ENCODE peak calls at places on chromosomes 6 and 20, in eight cellular contexts. J, Q, D, T, K, B, C and S are unnamed samples.

GRCh38 chr6:148118303-148118702 is 224.3 kb upstream of the SASH1 start:
- DNase-seq in J (no peak), Q (no peak), D (no peak), T (no peak), K (no peak), B (no peak), C (no peak), S (no peak)

GRCh38 chr6:81572020-81572419 is 180.5 kb downstream of the TENT5A start:
- DNase-seq in J (no peak), Q (no peak), D (no peak), T (no peak), K (no peak), B (no peak), C (no peak), S (no peak)

GRCh38 chr6:68723128-68723527 is 88.0 kb downstream of the ADGRB3 start:
- DNase-seq in J (no peak), Q (no peak), D (no peak), T (no peak), K (no peak), B (no peak), C (no peak), S (no peak)

GRCh38 chr20:17972121-17972520 is 3.3 kb downstream of the MGME1 start:
- DNase-seq in J (no peak), Q (no peak), D (no peak), T (peak), K (no peak), B (no peak), C (no peak), S (no peak)

GRCh38 chr6:42406296-42407280 is 45.1 kb downstream of the TRERF1 start:
- DNase-seq in J (no peak), Q (no peak), D (no peak), T (peak), K (no peak), B (no peak), C (peak), S (no peak)

GRCh38 chr20:43804781-43805180 is 78.0 kb upstream of the GTSF1L start:
- DNase-seq in J (no peak), Q (no peak), D (no peak), T (no peak), K (no peak), B (no peak), C (no peak), S (no peak)

GRCh38 chr20:49893242-49894072 is 21.9 kb downstream of the SPATA2 start:
- DNase-seq in J (no peak), Q (no peak), D (no peak), T (no peak), K (no peak), B (no peak), C (no peak), S (no peak)

GRCh38 chr20:61837200-61837599 is 228.5 kb downstream of the TAF4 start:
- DNase-seq in J (no peak), Q (no peak), D (no peak), T (no peak), K (no peak), B (no peak), C (no peak), S (no peak)

GRCh38 chr20:59032713-59033059 is 551 bp upstream of the ATP5F1E start:
- DNase-seq in J (no peak), Q (no peak), D (peak), T (no peak), K (no peak), B (no peak), C (peak), S (no peak)

GRCh38 chr6:157518399-157519250 is 137.6 kb downstream of the ZDHHC14 start:
- DNase-seq in J (no peak), Q (no peak), D (no peak), T (peak), K (peak), B (no peak), C (peak), S (no peak)

DNA sequence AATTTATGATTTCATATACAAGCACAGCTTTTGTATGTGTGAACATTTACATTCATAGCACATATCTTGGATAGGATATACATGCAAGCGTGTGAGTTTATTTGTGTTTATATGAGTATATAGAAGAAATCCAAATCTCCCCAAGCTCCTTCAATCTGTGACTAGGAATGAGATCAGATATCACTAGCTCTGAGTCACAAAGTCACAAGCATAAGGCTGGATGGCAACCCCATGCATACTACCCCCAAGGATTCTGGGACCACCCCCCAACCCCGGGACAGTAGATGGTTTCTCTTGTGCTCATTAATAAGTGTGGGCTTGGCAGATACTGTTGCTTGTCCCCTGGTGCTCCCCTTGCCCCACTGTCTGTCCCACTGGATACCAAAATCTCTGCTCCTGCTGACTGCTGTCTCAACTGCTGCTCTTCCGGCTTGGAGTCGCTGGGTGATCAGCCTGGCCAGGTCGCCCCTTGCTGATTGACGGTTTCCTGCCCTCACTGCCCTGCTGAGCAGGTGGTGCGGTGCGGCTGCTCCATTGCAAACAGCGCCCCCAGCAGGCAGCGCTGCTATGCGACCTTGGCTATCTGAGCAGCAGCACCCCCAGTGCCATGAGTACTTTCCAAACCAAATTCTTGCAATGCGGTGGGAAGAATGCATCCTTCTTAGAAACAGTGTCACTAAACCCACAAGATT is 279.4 kb downstream of the CD83 start:
- DNase-seq in J (peak), Q (no peak), D (peak), T (peak), K (peak), B (no peak), C (peak), S (no peak)
- TF ChIP-seq CTCF in J (no peak), Q (no peak), D (no peak), T (peak), K (peak), B (peak), C (peak), S (no peak)

GRCh38 chr20:48822178-48822577 is 5.6 kb downstream of the PREX1 start:
- DNase-seq in J (no peak), Q (no peak), D (no peak), T (no peak), K (no peak), B (no peak), C (no peak), S (no peak)
- TF ChIP-seq CTCF in J (no peak), Q (no peak), D (no peak), T (no peak), K (no peak), B (no peak), C (no peak), S (no peak)

DNA sequence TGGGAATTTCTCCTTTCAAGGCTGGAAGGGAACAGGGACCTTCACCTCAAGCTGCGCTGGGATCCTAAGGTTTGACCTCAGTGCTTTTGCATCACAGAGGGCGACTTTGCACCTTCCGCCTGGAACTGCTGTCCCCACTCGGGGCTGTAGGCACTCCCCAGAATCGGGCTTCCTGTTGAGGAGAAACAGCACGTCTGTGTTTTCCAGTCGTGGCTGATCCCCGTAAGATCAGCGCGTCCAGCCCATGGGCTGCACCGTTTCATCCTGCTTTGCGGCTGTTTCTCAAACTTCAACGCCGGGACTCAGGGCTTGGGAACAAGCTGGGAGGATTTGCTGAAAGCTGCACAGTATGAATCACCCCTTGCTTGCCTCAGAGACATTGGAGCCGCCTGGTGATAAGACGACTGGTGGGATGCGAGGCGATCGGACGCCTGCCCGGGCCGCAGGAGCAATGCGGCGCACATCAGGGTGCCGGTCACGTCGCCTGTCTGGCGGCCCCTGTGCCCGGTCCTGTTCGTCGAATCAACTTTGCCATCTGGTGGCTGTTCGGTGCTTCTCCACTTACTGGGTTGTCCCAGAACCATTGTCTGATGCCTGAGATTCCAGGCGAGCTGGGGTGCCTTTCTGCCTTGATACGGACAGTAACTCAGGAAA is 53.6 kb upstream of the FRMD1 start:
- DNase-seq in J (peak), Q (no peak), D (peak), T (peak), K (peak), B (peak), C (peak), S (no peak)
- TF ChIP-seq CTCF in J (peak), Q (no peak), D (no peak), T (peak), K (peak), B (peak), C (peak), S (no peak)

GRCh38 chr6:135439549-135439948 is 58.0 kb downstream of the AHI1 start:
- DNase-seq in J (no peak), Q (no peak), D (no peak), T (no peak), K (no peak), B (no peak), C (no peak), S (no peak)

GRCh38 chr6:135434095-135434494 is 63.4 kb downstream of the AHI1 start:
- DNase-seq in J (no peak), Q (no peak), D (no peak), T (no peak), K (no peak), B (no peak), C (no peak), S (no peak)

GRCh38 chr6:135440087-135440792 is 57.3 kb downstream of the AHI1 start:
- DNase-seq in J (no peak), Q (no peak), D (no peak), T (peak), K (no peak), B (no peak), C (no peak), S (no peak)

GRCh38 chr6:135438907-135439535 is 58.5 kb downstream of the AHI1 start:
- DNase-seq in J (no peak), Q (no peak), D (no peak), T (peak), K (peak), B (no peak), C (peak), S (no peak)
- TF ChIP-seq CTCF in J (no peak), Q (peak), D (peak), T (peak), K (peak), B (peak), C (peak), S (no peak)

DNA sequence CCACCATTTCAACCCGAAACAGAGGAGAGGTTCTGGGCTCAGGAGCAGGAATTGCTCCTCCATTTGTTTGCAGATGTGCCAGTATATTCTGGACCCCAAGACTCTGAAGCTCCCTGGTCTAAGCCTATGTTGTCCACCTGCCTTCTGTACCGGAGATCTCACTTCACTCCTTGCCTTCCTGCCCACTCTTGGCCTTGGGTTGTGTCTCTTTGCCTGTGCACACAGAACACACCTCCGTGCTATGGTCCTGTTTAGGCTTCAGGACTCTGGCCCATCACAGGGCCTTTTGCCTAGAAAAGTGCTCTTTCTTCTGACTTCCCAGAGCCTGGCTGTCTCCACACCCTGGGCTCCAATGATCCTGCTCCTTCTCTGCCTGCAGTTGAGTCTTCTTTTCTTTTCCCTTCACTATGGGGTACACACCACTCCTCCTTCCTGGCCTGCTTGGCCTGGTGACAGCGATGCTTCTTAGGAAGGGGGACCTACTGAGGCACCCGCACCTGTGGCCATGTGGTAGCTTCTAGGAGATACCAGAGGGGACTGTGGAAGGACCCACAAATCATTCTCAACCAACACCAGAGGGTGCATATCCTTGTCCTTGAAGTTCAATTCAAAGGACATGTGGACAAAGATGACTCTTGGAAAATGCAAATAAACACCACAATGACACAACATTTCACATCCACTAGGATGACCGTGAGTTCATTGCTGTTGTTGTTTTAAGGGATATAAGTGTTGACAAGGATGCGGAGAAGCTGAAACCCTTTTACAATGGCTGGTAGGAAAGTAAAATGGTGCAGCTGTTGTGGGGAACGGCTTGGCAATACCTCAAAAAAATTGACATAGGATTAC is 75.1 kb downstream of the FOXA2 start:
- DNase-seq in J (no peak), Q (no peak), D (no peak), T (no peak), K (no peak), B (no peak), C (no peak), S (no peak)
- TF ChIP-seq CTCF in J (no peak), Q (no peak), D (no peak), T (no peak), K (no peak), B (no peak), C (no peak), S (no peak)

DNA sequence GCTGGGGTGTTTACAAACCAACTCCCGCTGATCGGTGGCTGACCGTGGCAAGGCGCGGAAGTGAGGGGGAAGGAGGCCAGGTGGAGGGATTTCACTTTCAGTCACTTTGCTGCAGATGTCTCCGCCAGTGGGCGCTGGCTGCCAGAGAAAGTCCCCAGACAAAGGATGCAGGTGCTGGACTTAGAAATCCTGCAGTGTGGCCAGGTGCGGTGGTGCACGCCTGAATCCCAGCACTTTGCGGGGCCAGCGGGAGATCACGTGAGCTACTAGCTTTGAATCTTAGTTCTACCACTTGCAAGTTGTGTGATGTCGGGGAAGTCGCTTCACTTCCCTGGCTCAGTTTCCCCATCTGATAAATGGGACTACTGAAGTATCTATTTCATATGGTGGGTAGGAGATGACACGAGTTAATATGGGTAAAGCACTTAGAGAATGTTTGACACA is 180.4 kb downstream of the ZNF217 start:
- DNase-seq in J (peak), Q (no peak), D (no peak), T (peak), K (peak), B (no peak), C (no peak), S (no peak)
- TF ChIP-seq CTCF in J (no peak), Q (no peak), D (no peak), T (peak), K (peak), B (peak), C (no peak), S (no peak)

DNA sequence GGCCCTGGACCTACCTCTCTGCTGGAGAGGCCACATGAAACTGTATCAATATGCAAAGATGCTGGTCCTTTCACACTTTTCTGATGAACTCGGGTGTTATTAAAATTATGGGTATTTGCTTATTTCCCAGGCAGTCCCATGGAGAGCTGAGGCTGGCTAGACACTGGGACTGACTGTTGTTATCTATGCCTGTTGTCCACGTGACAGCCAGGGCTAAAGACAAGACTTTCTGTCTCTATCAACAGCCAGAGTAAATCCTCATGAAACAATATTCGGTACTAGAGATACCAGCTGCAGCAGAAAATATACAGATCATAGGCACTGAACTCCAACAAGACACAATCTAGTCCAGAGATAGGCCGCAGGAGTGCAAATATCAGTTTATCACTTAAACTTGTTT is 236.4 kb downstream of the FOXA2 start:
- DNase-seq in J (no peak), Q (no peak), D (no peak), T (no peak), K (no peak), B (no peak), C (no peak), S (no peak)
- TF ChIP-seq CTCF in J (no peak), Q (no peak), D (no peak), T (no peak), K (no peak), B (no peak), C (no peak), S (no peak)